ENCODE peak calls at places on chromosome 7, in seven cellular contexts. Q, W, C, V, A, H and Y are unnamed samples.
A peak's percentile ranks its signal among the peaks of the same experiment; 100 is the strongest.

GRCh38 chr7:44976040-44976745 is 2.6 kb downstream of the MYO1G start:
- DNase-seq in C (no peak), H (no peak), V (no peak), A (no peak), W (no peak), Q (peak; percentile 40), Y (no peak)

GRCh38 chr7:29019275-29019820 is 61.2 kb upstream of the TRIL start:
- DNase-seq in A (no peak), C (no peak), V (no peak), Q (no peak), W (no peak), H (no peak), Y (no peak)

GRCh38 chr7:5348134-5349004 is 65.6 kb downstream of the SLC29A4 start:
- DNase-seq in W (no peak), V (no peak), H (no peak), A (no peak), C (no peak), Q (no peak), Y (no peak)

GRCh38 chr7:103715376-103716110 is 269.5 kb upstream of the SLC26A5 start:
- DNase-seq in W (no peak), V (no peak), Q (no peak), A (no peak), H (no peak), C (no peak), Y (no peak)

GRCh38 chr7:100667331-100668068 is 6.0 kb upstream of the GNB2 start:
- DNase-seq in A (no peak), Q (no peak), W (no peak), C (no peak), H (no peak), V (no peak), Y (no peak)

GRCh38 chr7:70568674-70569334 is 563.1 kb upstream of the GALNT17 start:
- DNase-seq in W (no peak), A (no peak), H (no peak), Q (peak; percentile 83), C (no peak), V (no peak), Y (peak; percentile 95)

GRCh38 chr7:151245360-151246160 is 2.9 kb downstream of the SMARCD3 start:
- DNase-seq in W (peak; percentile 68), C (peak; percentile 77), Q (peak; percentile 52), H (no peak), A (peak; percentile 59), V (peak; percentile 34), Y (no peak)

GRCh38 chr7:136142583-136142982 is 165.4 kb upstream of the MTPN start:
- DNase-seq in W (no peak), Q (no peak), C (no peak), V (no peak), A (no peak), H (no peak), Y (no peak)

GRCh38 chr7:49112222-49112621 is 187.9 kb downstream of the CDC14C start:
- DNase-seq in C (no peak), H (no peak), Q (no peak), W (no peak), A (no peak), V (no peak), Y (no peak)

GRCh38 chr7:121480566-121481335 is 84.6 kb upstream of the FAM3C start:
- DNase-seq in W (no peak), C (no peak), H (peak; percentile 44), V (no peak), Q (no peak), A (no peak), Y (no peak)

GRCh38 chr7:28036748-28037147 is 143.8 kb downstream of the JAZF1 start:
- DNase-seq in C (no peak), Q (peak; percentile 59), A (no peak), H (no peak), W (no peak), V (no peak), Y (peak; percentile 71)

GRCh38 chr7:155533827-155534690 is 12.3 kb downstream of the CNPY1 start:
- DNase-seq in W (no peak), V (no peak), Q (no peak), H (peak; percentile 9), C (peak; percentile 71), A (no peak), Y (no peak)

GRCh38 chr7:44771358-44771757 is 22.7 kb downstream of the ZMIZ2 start:
- DNase-seq in W (no peak), A (no peak), Q (no peak), H (no peak), C (no peak), V (no peak), Y (no peak)

GRCh38 chr7:92205987-92206386 is 27.0 kb upstream of the LRRD1 start:
- DNase-seq in A (no peak), C (no peak), V (no peak), H (no peak), Q (no peak), W (no peak), Y (no peak)

GRCh38 chr7:28830831-28831230 is 127.3 kb downstream of the TRIL start:
- DNase-seq in V (no peak), H (no peak), C (no peak), Q (no peak), W (no peak), A (no peak), Y (no peak)